ENCODE peak calls at places on chromosomes 5 and 9, in eight cellular contexts. O, H, L, G, U, Q, N and M are unnamed samples.

GRCh38 chr9:71937898-71938297 is 26.5 kb downstream of the C9orf85 start:
- DNase-seq in N (no peak), H (no peak), U (no peak), G (no peak), Q (no peak), O (no peak), L (no peak), M (no peak)

GRCh38 chr5:30605693-30606268 is 587.7 kb upstream of the CDH6 start:
- DNase-seq in H (no peak), G (no peak), O (no peak), Q (no peak), N (no peak), L (no peak), U (no peak), M (no peak)

GRCh38 chr5:178471666-178472065 is 118.5 kb downstream of the COL23A1 start:
- DNase-seq in H (no peak), N (no peak), L (no peak), O (no peak), G (no peak), Q (no peak), U (no peak), M (no peak)

GRCh38 chr9:88820055-88820454 is 171.2 kb upstream of the S1PR3 start:
- DNase-seq in U (no peak), L (no peak), O (no peak), H (no peak), N (no peak), G (no peak), Q (no peak), M (no peak)

GRCh38 chr9:13847270-13847669 is 466.7 kb downstream of the NFIB start:
- DNase-seq in H (no peak), L (no peak), Q (no peak), U (no peak), N (no peak), O (peak), G (no peak), M (no peak)

GRCh38 chr9:91033802-91034201 is 232.2 kb downstream of the SYK start:
- DNase-seq in G (no peak), Q (peak), H (no peak), U (no peak), N (no peak), O (no peak), L (no peak), M (no peak)

GRCh38 chr5:62732677-62733121 is 154.1 kb downstream of the LRRC70 start:
- DNase-seq in L (no peak), U (no peak), H (no peak), G (no peak), N (no peak), O (no peak), Q (no peak), M (no peak)

GRCh38 chr9:27362447-27363210 is 65.7 kb upstream of the EQTN start:
- DNase-seq in H (no peak), N (no peak), L (no peak), Q (no peak), G (no peak), O (no peak), U (peak), M (no peak)

GRCh38 chr9:133731876-133732321 is 6.3 kb downstream of the SARDH start:
- DNase-seq in H (peak), Q (no peak), N (no peak), L (peak), G (no peak), O (peak), U (no peak), M (peak)

GRCh38 chr9:92948032-92948534 is 760 bp downstream of the FGD3 start:
- DNase-seq in H (no peak), G (no peak), U (no peak), N (no peak), L (no peak), O (no peak), Q (no peak), M (no peak)

GRCh38 chr5:3187846-3188425 is 407.7 kb upstream of the IRX1 start:
- DNase-seq in L (no peak), O (no peak), Q (no peak), N (no peak), H (no peak), G (no peak), U (no peak), M (no peak)

GRCh38 chr5:121399879-121400278 is 451.8 kb upstream of the FTMT start:
- DNase-seq in O (no peak), U (no peak), G (peak), H (no peak), N (no peak), L (no peak), Q (no peak), M (no peak)

GRCh38 chr9:108704156-108704852 is 151.5 kb downstream of the ACTL7B start:
- DNase-seq in H (peak), O (peak), G (peak), U (peak), N (no peak), Q (no peak), L (no peak), M (no peak)

GRCh38 chr5:180202939-180203573 is 6.0 kb downstream of the RASGEF1C start:
- DNase-seq in O (no peak), H (no peak), G (no peak), Q (no peak), N (no peak), L (no peak), U (no peak), M (no peak)

GRCh38 chr9:89421595-89421994 is 76.3 kb downstream of the SEMA4D start:
- DNase-seq in G (no peak), L (no peak), Q (no peak), N (no peak), U (no peak), O (no peak), H (no peak), M (no peak)

GRCh38 chr5:133083901-133084300 is 32.1 kb downstream of the HSPA4 start:
- DNase-seq in N (no peak), U (no peak), G (no peak), L (no peak), H (no peak), Q (no peak), O (no peak), M (no peak)

GRCh38 chr9:130824079-130824478 is 11.0 kb upstream of the ABL1 start:
- DNase-seq in O (no peak), N (no peak), L (no peak), Q (no peak), G (no peak), U (no peak), H (no peak), M (no peak)

GRCh38 chr9:38060688-38061087 is 8.3 kb downstream of the SHB start:
- DNase-seq in Q (no peak), O (no peak), G (no peak), N (no peak), U (no peak), L (no peak), H (no peak), M (no peak)

GRCh38 chr9:22307013-22307711 is 139.5 kb upstream of the DMRTA1 start:
- DNase-seq in N (peak), U (peak), H (peak), G (peak), O (peak), L (peak), Q (no peak), M (no peak)

GRCh38 chr9:95107001-95107749 is 210.3 kb downstream of the FANCC start:
- DNase-seq in G (no peak), O (no peak), U (no peak), N (no peak), H (peak), Q (no peak), L (no peak), M (no peak)

GRCh38 chr5:6448622-6449464 is at the start of gene UBE2QL1:
- DNase-seq in L (peak), Q (peak), U (no peak), O (peak), N (no peak), G (no peak), H (peak), M (no peak)

GRCh38 chr5:19241690-19242089 is 746.3 kb downstream of the CDH18 start:
- DNase-seq in Q (no peak), U (peak), H (no peak), L (no peak), O (no peak), G (no peak), N (no peak), M (no peak)

GRCh38 chr9:81112638-81113037 is 576.7 kb downstream of the TLE1 start:
- DNase-seq in N (no peak), O (no peak), U (no peak), Q (no peak), L (no peak), G (no peak), H (no peak), M (no peak)

GRCh38 chr5:114988096-114988495 is 181.6 kb downstream of the TRIM36 start:
- DNase-seq in G (no peak), L (no peak), H (no peak), O (no peak), U (no peak), N (no peak), Q (no peak), M (no peak)

GRCh38 chr9:112341741-112342140 is 8.3 kb upstream of the PTBP3 start:
- DNase-seq in U (no peak), L (no peak), G (no peak), H (peak), O (peak), N (no peak), Q (no peak), M (no peak)

GRCh38 chr5:132363431-132364112 is 5.9 kb upstream of the SLC22A5 start:
- DNase-seq in U (peak), N (no peak), O (peak), Q (no peak), L (no peak), G (peak), H (peak), M (peak)

GRCh38 chr5:15521349-15521937 is 21.5 kb downstream of the FBXL7 start:
- DNase-seq in U (no peak), O (no peak), Q (no peak), H (peak), L (no peak), N (no peak), G (no peak), M (no peak)

GRCh38 chr5:134511796-134512660 is 13.4 kb upstream of the JADE2 start:
- DNase-seq in H (peak), L (peak), O (peak), Q (no peak), G (no peak), U (peak), N (no peak), M (no peak)

GRCh38 chr9:19174127-19174921 is 47.0 kb upstream of the PLIN2 start:
- DNase-seq in N (no peak), O (peak), G (peak), U (peak), L (peak), Q (no peak), H (peak), M (no peak)

GRCh38 chr5:93582677-93583524 is at the start of gene NR2F1:
- DNase-seq in L (peak), O (peak), Q (no peak), G (peak), H (peak), N (no peak), U (peak), M (peak)

GRCh38 chr5:138213161-138214029 is at the start of gene CDC23:
- DNase-seq in Q (peak), G (peak), U (peak), L (peak), H (peak), O (peak), N (peak), M (peak)

GRCh38 chr5:62791059-62791458 is 212.4 kb downstream of the LRRC70 start:
- DNase-seq in U (peak), G (no peak), Q (no peak), N (no peak), L (no peak), O (no peak), H (no peak), M (no peak)